ENCODE peak calls at places on chromosomes 1 and 21, in six cellular contexts. R is mammary epithelial cell, H is gastrocnemius medialis, Z is heart left ventricle, D is PC-9, Q is lung. Y is an unnamed sample.

GRCh38 chr1:27602510-27603319 is 1.2 kb downstream of the AHDC1 start:
- DNase-seq in R (peak; percentile 30), H (peak; percentile 70), Z (peak; percentile 73), D (no peak), Q (no peak), Y (no peak)

GRCh38 chr1:198577444-198577843 is 37.0 kb upstream of the ATP6V1G3 start:
- DNase-seq in R (peak; percentile 72), H (no peak), Z (no peak), D (peak; percentile 44), Q (no peak), Y (no peak)

GRCh38 chr1:64686828-64687724 is 57.8 kb upstream of the RAVER2 start:
- DNase-seq in R (peak; percentile 21), H (no peak), Z (no peak), D (peak; percentile 43), Q (no peak), Y (no peak)

GRCh38 chr1:181662606-181663005 is 179.3 kb downstream of the CACNA1E start:
- DNase-seq in R (no peak), H (no peak), Z (no peak), D (no peak), Q (no peak), Y (no peak)

GRCh38 chr1:157438236-157439012 is 113.9 kb downstream of the FCRL5 start:
- DNase-seq in R (no peak), H (no peak), Z (no peak), D (no peak), Q (no peak), Y (no peak)

GRCh38 chr1:41890841-41891311 is 27.8 kb downstream of the HIVEP3 start:
- DNase-seq in R (peak; percentile 56), H (peak; percentile 78), Z (peak; percentile 36), D (peak; percentile 70), Q (no peak), Y (no peak)

GRCh38 chr1:9360371-9361064 is 67.8 kb downstream of the SPSB1 start:
- DNase-seq in R (no peak), H (no peak), Z (no peak), D (no peak), Q (no peak), Y (no peak)

GRCh38 chr1:171699526-171699925 is 42.3 kb downstream of the VAMP4 start:
- DNase-seq in R (no peak), H (no peak), Z (no peak), D (no peak), Q (no peak), Y (no peak)

GRCh38 chr1:111878096-111878495 is 111.4 kb downstream of the KCND3 start:
- DNase-seq in R (no peak), H (no peak), Z (no peak), D (no peak), Q (no peak), Y (no peak)

GRCh38 chr1:58155418-58156123 is 391.0 kb downstream of the OMA1 start:
- DNase-seq in R (peak; percentile 40), H (no peak), Z (peak; percentile 53), D (no peak), Q (no peak), Y (no peak)

GRCh38 chr21:34132905-34133304 is 59.5 kb downstream of the MRPS6 start:
- DNase-seq in R (no peak), H (no peak), Z (no peak), D (no peak), Q (no peak), Y (no peak)
- H3K9me3 ChIP-seq in R (no peaks in the 10 kb centered on the region), H (no peaks in the 10 kb centered on the region), Z (peaks cover 5% of the 10 kb centered on the region), D (no peaks in the 10 kb centered on the region), Q (peaks cover 3% of the 10 kb centered on the region), Y (no peaks in the 10 kb centered on the region)

GRCh38 chr1:43592051-43592665 is 57.8 kb upstream of the KDM4A start:
- DNase-seq in R (no peak), H (no peak), Z (no peak), D (peak; percentile 13), Q (no peak), Y (no peak)
- H3K36me3 ChIP-seq in R (peaks cover 15% of the 10 kb centered on the region), H (no peaks in the 10 kb centered on the region), Z (no peaks in the 10 kb centered on the region), D (peaks cover 3% of the 10 kb centered on the region), Q (no peaks in the 10 kb centered on the region), Y (peaks cover 94% of the 10 kb centered on the region)

GRCh38 chr1:2968471-2968881 is 52.8 kb upstream of the ACTRT2 start:
- DNase-seq in R (no peak), H (no peak), Z (no peak), D (no peak), Q (no peak), Y (peak; percentile 21)
- H3K9me3 ChIP-seq in R (peaks cover 45% of the 10 kb centered on the region), H (no peaks in the 10 kb centered on the region), Z (no peaks in the 10 kb centered on the region), D (no peaks in the 10 kb centered on the region), Q (no peaks in the 10 kb centered on the region), Y (no peaks in the 10 kb centered on the region)

GRCh38 chr1:35470964-35471613 is 86.1 kb downstream of the KIAA0319L start:
- DNase-seq in R (no peak), H (no peak), Z (no peak), D (no peak), Q (no peak), Y (no peak)
- H3K36me3 ChIP-seq in R (peaks cover 3% of the 10 kb centered on the region), H (no peaks in the 10 kb centered on the region), Z (peaks cover 78% of the 10 kb centered on the region), D (peaks cover 6% of the 10 kb centered on the region), Q (peaks cover 18% of the 10 kb centered on the region), Y (peaks cover 28% of the 10 kb centered on the region)

GRCh38 chr1:66393586-66394334 is 140.2 kb upstream of the SGIP1 start:
- DNase-seq in R (no peak), H (no peak), Z (no peak), D (no peak), Q (no peak), Y (no peak)

GRCh38 chr1:66383602-66384001 is 150.4 kb upstream of the SGIP1 start:
- DNase-seq in R (no peak), H (no peak), Z (no peak), D (no peak), Q (no peak), Y (no peak)

GRCh38 chr1:66386712-66387111 is 147.2 kb upstream of the SGIP1 start:
- DNase-seq in R (no peak), H (no peak), Z (no peak), D (no peak), Q (no peak), Y (no peak)

GRCh38 chr1:66384258-66384657 is 149.7 kb upstream of the SGIP1 start:
- DNase-seq in R (no peak), H (no peak), Z (no peak), D (no peak), Q (no peak), Y (no peak)

DNA sequence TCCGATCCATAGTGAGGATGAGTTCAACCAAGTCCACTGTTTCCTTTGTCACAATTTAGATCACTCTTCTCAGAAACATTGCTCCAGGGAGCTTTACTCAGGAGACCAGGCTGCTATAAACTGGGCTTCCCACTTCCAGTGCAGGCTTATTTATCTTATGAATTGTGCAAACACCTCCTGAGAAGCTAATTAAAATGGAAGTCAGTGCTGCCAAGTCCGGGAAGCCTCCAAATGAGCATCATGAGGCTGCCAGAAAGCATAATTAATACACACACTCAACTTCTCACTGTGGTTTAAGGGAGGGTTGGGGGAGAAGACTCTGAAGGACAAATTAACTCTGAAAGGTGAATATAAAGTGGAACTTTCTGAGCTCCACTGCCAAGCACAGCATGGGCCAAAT is 145.0 kb upstream of the SGIP1 start:
- DNase-seq in R (no peak), H (no peak), Z (no peak), D (no peak), Q (no peak), Y (no peak)
- H3K9me3 ChIP-seq in R (peaks cover 4% of the 10 kb centered on the region), H (no peaks in the 10 kb centered on the region), Z (peaks cover 9% of the 10 kb centered on the region), D (peaks cover 7% of the 10 kb centered on the region), Q (peaks cover 1% of the 10 kb centered on the region), Y (no peaks in the 10 kb centered on the region)

DNA sequence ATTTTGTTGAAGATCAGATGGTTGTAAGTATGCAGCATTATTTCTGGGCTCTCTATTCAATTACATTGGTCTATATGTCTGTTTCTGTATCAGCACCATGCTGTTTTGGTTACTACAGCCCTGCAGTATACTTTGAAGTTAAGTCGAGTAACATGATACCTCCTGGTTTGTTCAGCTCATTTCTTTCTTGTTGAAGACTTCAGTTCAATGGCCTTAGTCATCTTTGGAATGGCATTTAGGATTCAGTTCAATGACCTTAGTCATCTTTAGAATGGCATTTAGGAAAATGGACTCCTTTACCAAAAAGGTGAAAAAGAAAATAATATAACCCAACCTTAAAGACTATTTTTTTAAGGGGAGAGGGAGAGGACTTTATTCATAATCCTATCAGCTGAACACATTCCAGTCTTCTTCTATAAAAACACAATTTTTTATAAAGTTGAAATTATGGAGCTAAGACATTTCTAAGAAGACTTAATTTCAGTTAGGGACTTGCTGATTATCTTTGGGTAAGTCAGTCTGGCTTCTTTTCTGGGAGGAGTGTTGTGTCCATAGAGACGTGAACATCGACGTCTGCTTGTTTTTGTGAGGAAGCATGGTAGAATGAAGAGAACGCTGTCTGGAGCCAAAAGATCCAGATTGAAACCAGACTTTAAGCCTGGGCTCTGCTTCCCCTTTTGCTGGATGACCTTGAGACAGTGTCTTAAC is 48.3 kb downstream of the DDR2 start:
- DNase-seq in R (no peak), H (no peak), Z (no peak), D (no peak), Q (no peak), Y (no peak)
- H3K36me3 ChIP-seq in R (no peaks in the 10 kb centered on the region), H (no peaks in the 10 kb centered on the region), Z (no peaks in the 10 kb centered on the region), D (no peaks in the 10 kb centered on the region), Q (no peaks in the 10 kb centered on the region), Y (no peaks in the 10 kb centered on the region)